ENCODE peak calls at places on chromosomes 11 and 22, in ten cellular contexts. S is SHP77, G is AG08395, V is transverse colon, K is D341Med, T is brain microvascular endothelial cell, X is COR-L47, W is progenitor cell of endocrine pancreas, Q is kidney, N is A549. A is an unnamed sample.

GRCh38 chr22:44732017-44732561 is 20.3 kb upstream of the ARHGAP8 start:
- DNase-seq in Q (peak), G (no peak), V (no peak), K (no peak), X (no peak), T (no peak), S (no peak), W (no peak), N (no peak), A (no peak)

GRCh38 chr22:22877523-22878210 is 9.9 kb upstream of the IGLL5 start:
- DNase-seq in X (peak), N (peak), W (peak), T (peak), V (peak), Q (peak), K (peak), S (peak), G (peak), A (peak)

GRCh38 chr11:3684129-3684685 is 13.0 kb upstream of the CHRNA10 start:
- DNase-seq in V (no peak), S (no peak), N (no peak), K (no peak), X (no peak), T (no peak), Q (no peak), W (no peak), G (no peak), A (no peak)

GRCh38 chr22:45218974-45219373 is 21.7 kb downstream of the KIAA0930 start:
- DNase-seq in V (no peak), T (peak), X (no peak), G (no peak), S (peak), K (no peak), W (no peak), Q (no peak), N (no peak), A (no peak)

GRCh38 chr11:17915500-17916143 is 97.2 kb downstream of the SERGEF start:
- DNase-seq in S (no peak), K (no peak), N (no peak), V (no peak), Q (no peak), T (no peak), W (no peak), G (no peak), X (no peak), A (no peak)

GRCh38 chr22:33361581-33361980 is 303.4 kb upstream of the SYN3 start:
- DNase-seq in S (no peak), W (no peak), N (no peak), T (peak), Q (no peak), X (no peak), G (peak), K (no peak), V (no peak), A (no peak)

GRCh38 chr11:71527576-71528210 is 626 bp downstream of the KRTAP5-7 start:
- DNase-seq in Q (no peak), V (no peak), S (no peak), N (no peak), W (no peak), T (no peak), X (no peak), K (no peak), G (no peak), A (no peak)

GRCh38 chr22:19882446-19883381 is 28.0 kb upstream of the GNB1L start:
- DNase-seq in V (no peak), K (no peak), G (no peak), N (no peak), T (no peak), X (no peak), S (no peak), Q (peak), W (no peak), A (peak)

GRCh38 chr11:83025267-83025704 is 46.4 kb downstream of the RAB30 start:
- DNase-seq in G (no peak), Q (no peak), X (peak), K (no peak), N (no peak), T (no peak), S (no peak), V (no peak), W (no peak), A (no peak)

GRCh38 chr11:94662065-94662779 is 95.1 kb downstream of the PIWIL4 start:
- DNase-seq in G (no peak), V (no peak), Q (no peak), W (no peak), T (no peak), S (no peak), N (no peak), X (no peak), K (no peak), A (no peak)

GRCh38 chr22:45692549-45692948 is 20.9 kb downstream of the ATXN10 start:
- DNase-seq in G (peak), S (no peak), V (no peak), X (no peak), Q (no peak), T (no peak), N (no peak), W (no peak), K (no peak), A (no peak)